ENCODE peak calls at places on chromosomes 6 and 20, in seven cellular contexts. Y is SK-N-SH, W is HepG2, V is GM12891, A is H1, N is GM12878, T is K562. B is an unnamed sample.

GRCh38 chr20:32282461-32282860 is 5.0 kb downstream of the KIF3B start:
- DNase-seq in Y (no peak), W (no peak), V (no peak), A (no peak), N (no peak), T (no peak), B (no peak)

GRCh38 chr6:77813090-77813489 is 160.3 kb downstream of the MEI4 start:
- DNase-seq in Y (no peak), W (no peak), V (no peak), A (no peak), N (no peak), T (no peak), B (no peak)

GRCh38 chr6:129920103-129920798 is 59.1 kb upstream of the TMEM244 start:
- DNase-seq in Y (no peak), W (no peak), V (no peak), A (no peak), N (no peak), T (peak), B (no peak)

GRCh38 chr6:85348643-85349042 is 101.2 kb upstream of the NT5E start:
- DNase-seq in Y (no peak), W (no peak), V (no peak), A (no peak), N (no peak), T (no peak), B (no peak)

GRCh38 chr6:93164781-93165180 is 254.6 kb downstream of the EPHA7 start:
- DNase-seq in Y (no peak), W (no peak), V (no peak), A (no peak), N (no peak), T (no peak), B (no peak)

GRCh38 chr20:63314566-63315239 is 21.7 kb downstream of the COL20A1 start:
- DNase-seq in Y (no peak), W (no peak), V (no peak), A (no peak), N (no peak), T (no peak), B (no peak)

GRCh38 chr6:163170294-163170883 is 244.1 kb upstream of the QKI start:
- DNase-seq in Y (peak), W (no peak), V (peak), A (no peak), N (no peak), T (peak), B (no peak)

GRCh38 chr6:3290501-3291211 is 31.9 kb downstream of the PSMG4 start:
- DNase-seq in Y (no peak), W (no peak), V (no peak), A (no peak), N (no peak), T (no peak), B (no peak)

GRCh38 chr20:1807394-1807793 is 87.8 kb upstream of the SIRPA start:
- DNase-seq in Y (peak), W (no peak), V (no peak), A (no peak), N (no peak), T (no peak), B (no peak)

GRCh38 chr6:22877946-22878705 is 308.8 kb downstream of the HDGFL1 start:
- DNase-seq in Y (no peak), W (no peak), V (no peak), A (peak), N (no peak), T (no peak), B (no peak)

GRCh38 chr6:35477028-35477427 is 8.8 kb downstream of the RPL10A start:
- DNase-seq in Y (no peak), W (peak), V (no peak), A (no peak), N (no peak), T (no peak), B (no peak)

GRCh38 chr6:84455630-84456029 is 228.2 kb upstream of the CEP162 start:
- DNase-seq in Y (no peak), W (no peak), V (no peak), A (no peak), N (no peak), T (no peak), B (no peak)

GRCh38 chr20:57203204-57203603 is 63.2 kb downstream of the BMP7 start:
- DNase-seq in Y (no peak), W (no peak), V (no peak), A (no peak), N (no peak), T (no peak), B (no peak)

GRCh38 chr20:55974491-55975202 is 30.7 kb downstream of the CBLN4 start:
- DNase-seq in Y (no peak), W (no peak), V (no peak), A (no peak), N (no peak), T (no peak), B (no peak)

GRCh38 chr6:143556529-143556928 is 45.0 kb upstream of the FUCA2 start:
- DNase-seq in Y (no peak), W (no peak), V (no peak), A (no peak), N (no peak), T (no peak), B (no peak)

GRCh38 chr6:150343434-150343833 is 25.4 kb upstream of the IYD start:
- DNase-seq in Y (no peak), W (no peak), V (no peak), A (no peak), N (no peak), T (no peak), B (no peak)

GRCh38 chr6:96542702-96543101 is 20.2 kb upstream of the FHL5 start:
- DNase-seq in Y (no peak), W (no peak), V (no peak), A (no peak), N (no peak), T (peak), B (no peak)

GRCh38 chr20:58310291-58310782 is 822 bp downstream of the RAB22A start:
- DNase-seq in Y (no peak), W (peak), V (no peak), A (no peak), N (no peak), T (no peak), B (no peak)

GRCh38 chr6:21748343-21749063 is 155.0 kb downstream of the SOX4 start:
- DNase-seq in Y (no peak), W (no peak), V (no peak), A (no peak), N (no peak), T (no peak), B (no peak)

GRCh38 chr6:150331344-150331743 is 37.5 kb upstream of the IYD start:
- DNase-seq in Y (no peak), W (no peak), V (no peak), A (no peak), N (no peak), T (no peak), B (no peak)

GRCh38 chr20:43959079-43959919 is 44.6 kb downstream of the TOX2 start:
- DNase-seq in Y (no peak), W (peak), V (no peak), A (no peak), N (no peak), T (no peak), B (no peak)

GRCh38 chr6:147507162-147508072 is 1.1 kb upstream of the SAMD5 start:
- DNase-seq in Y (peak), W (no peak), V (no peak), A (no peak), N (no peak), T (no peak), B (peak)

GRCh38 chr6:52065621-52066020 is 21.8 kb downstream of the PKHD1 start:
- DNase-seq in Y (no peak), W (peak), V (no peak), A (no peak), N (no peak), T (no peak), B (no peak)

GRCh38 chr6:157036245-157036681 is 259.1 kb downstream of the ARID1B start:
- DNase-seq in Y (no peak), W (no peak), V (no peak), A (no peak), N (no peak), T (peak), B (no peak)

GRCh38 chr6:43287717-43288679 is 10.1 kb upstream of the SLC22A7 start:
- DNase-seq in Y (no peak), W (no peak), V (no peak), A (no peak), N (no peak), T (no peak), B (no peak)

GRCh38 chr6:143238306-143238705 is 177.6 kb downstream of the AIG1 start:
- DNase-seq in Y (no peak), W (no peak), V (no peak), A (no peak), N (no peak), T (peak), B (no peak)

GRCh38 chr20:19336601-19337000 is 124.2 kb downstream of the SLC24A3 start:
- DNase-seq in Y (no peak), W (no peak), V (no peak), A (no peak), N (no peak), T (no peak), B (no peak)
- TF ChIP-seq TAF1 in Y (no peak), W (no peak), V (no peak), A (no peak), N (no peak), T (no peak), B (no peak)

DNA sequence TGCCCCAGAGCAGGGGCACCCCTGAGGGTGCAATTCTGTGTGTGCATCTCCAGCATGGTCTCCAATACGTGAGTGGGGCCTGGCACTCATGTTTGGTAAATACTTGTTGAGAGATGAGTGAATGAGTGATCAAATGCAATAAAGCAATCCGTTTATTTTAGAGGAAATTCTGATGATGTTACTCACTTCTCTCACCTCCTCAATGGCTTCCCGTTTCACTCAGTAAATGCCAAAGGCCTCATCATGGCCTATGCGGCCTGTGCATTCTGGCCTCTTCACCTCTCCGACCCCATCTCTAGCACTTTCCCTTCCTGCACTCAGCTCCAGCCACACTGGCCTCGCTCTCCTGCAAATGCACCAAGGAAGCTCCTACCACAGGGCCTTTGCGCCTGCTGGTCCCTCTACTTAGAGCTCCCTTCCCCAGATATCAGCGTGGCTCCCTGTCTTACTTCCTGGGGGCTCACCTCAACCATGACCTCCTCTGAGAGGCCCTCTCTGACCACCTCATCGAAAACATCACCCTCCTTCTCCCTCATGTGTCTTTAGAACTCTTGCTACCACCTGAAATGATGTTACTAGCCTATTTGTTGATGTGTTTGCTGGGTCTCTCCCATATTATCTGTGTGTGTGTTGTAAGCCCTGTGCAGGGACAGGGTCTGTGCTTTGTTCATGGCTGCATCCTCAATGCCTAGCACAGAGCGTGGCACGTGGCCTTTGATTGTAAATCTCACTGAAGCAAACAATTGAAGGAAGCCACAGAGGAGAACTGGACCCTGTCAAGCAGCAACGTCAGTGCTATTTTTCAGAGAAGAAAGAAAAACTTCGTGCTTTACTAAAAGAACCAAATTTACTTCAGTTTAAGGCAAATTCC is 42.6 kb downstream of the RAB44 start:
- DNase-seq in Y (no peak), W (no peak), V (no peak), A (no peak), N (no peak), T (no peak), B (no peak)
- TF ChIP-seq POLR2AphosphoS5 in Y (no peak), W (no peak), V (no peak), A (no peak), N (no peak), T (no peak), B (no peak)

GRCh38 chr6:27667016-27667415 is 194.1 kb upstream of the ZNF184 start:
- DNase-seq in Y (no peak), W (no peak), V (no peak), A (no peak), N (no peak), T (peak), B (no peak)

GRCh38 chr6:27669798-27670301 is 196.9 kb upstream of the ZNF184 start:
- DNase-seq in Y (no peak), W (no peak), V (no peak), A (no peak), N (no peak), T (peak), B (no peak)

GRCh38 chr6:27667651-27668441 is 194.9 kb upstream of the ZNF184 start:
- DNase-seq in Y (no peak), W (no peak), V (no peak), A (no peak), N (no peak), T (peak), B (no peak)

GRCh38 chr6:27669278-27669797 is 196.4 kb upstream of the ZNF184 start:
- DNase-seq in Y (no peak), W (no peak), V (no peak), A (no peak), N (no peak), T (peak), B (no peak)

DNA sequence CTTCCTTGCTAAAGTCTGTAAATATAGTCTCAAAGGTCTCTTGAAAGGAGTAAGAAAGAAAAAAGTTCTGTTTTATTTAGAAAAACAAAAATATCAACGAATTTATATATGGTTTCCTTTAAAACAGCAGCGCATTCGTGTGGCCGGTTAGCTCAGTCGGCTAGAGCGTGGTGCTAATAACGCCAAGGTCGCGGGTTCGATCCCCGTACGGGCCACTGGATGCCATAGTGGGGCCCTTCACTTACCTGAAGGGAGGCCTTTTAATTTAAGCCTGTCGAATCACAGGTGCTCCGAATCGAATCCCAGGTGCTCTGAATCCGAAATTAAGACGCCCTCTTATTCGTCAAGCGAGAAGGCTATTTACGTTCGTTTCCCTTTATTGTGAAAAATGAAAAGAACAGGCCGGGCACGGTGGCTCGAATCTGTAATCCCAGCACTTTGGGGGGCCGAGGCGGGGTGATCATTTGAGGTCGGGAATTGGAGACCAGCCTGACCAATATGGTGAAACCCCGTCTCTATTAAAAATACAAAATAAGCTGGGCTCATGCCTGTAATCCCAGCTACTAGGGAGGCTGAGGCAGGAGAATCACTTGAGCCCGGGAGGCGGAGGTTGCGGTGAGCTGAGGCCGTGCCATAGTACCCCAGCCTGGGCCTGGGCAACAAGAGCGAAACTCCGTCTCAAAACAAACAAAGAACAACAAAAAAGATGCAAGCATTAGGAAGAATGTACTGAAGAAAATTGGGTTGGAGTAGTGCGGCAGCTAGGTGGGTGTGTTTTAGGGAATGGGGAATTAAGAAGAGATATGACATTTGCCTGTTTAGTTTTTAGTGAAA is 195.8 kb upstream of the ZNF184 start:
- DNase-seq in Y (peak), W (peak), V (no peak), A (peak), N (no peak), T (peak), B (no peak)
- TF ChIP-seq TAF1 in Y (no peak), W (no peak), V (no peak), A (no peak), N (no peak), T (no peak), B (no peak)

GRCh38 chr20:23120936-23121765 is 35.0 kb upstream of the CD93 start:
- DNase-seq in Y (no peak), W (no peak), V (no peak), A (no peak), N (no peak), T (peak), B (no peak)

GRCh38 chr20:23118144-23118543 is 32.0 kb upstream of the CD93 start:
- DNase-seq in Y (no peak), W (no peak), V (no peak), A (no peak), N (no peak), T (no peak), B (peak)

GRCh38 chr20:23118766-23119165 is 32.6 kb upstream of the CD93 start:
- DNase-seq in Y (no peak), W (no peak), V (no peak), A (no peak), N (no peak), T (no peak), B (no peak)

GRCh38 chr20:23120261-23120660 is 34.1 kb upstream of the CD93 start:
- DNase-seq in Y (no peak), W (no peak), V (no peak), A (no peak), N (no peak), T (no peak), B (no peak)

GRCh38 chr20:23119456-23120216 is 33.5 kb upstream of the CD93 start:
- DNase-seq in Y (no peak), W (no peak), V (no peak), A (no peak), N (no peak), T (no peak), B (no peak)
- TF ChIP-seq POLR2AphosphoS5 in Y (no peak), W (no peak), V (no peak), A (no peak), N (no peak), T (no peak), B (no peak)

GRCh38 chr6:138948780-138949179 is 39.3 kb downstream of the REPS1 start:
- DNase-seq in Y (no peak), W (no peak), V (no peak), A (no peak), N (no peak), T (no peak), B (no peak)

GRCh38 chr6:138943089-138943625 is 44.9 kb downstream of the REPS1 start:
- DNase-seq in Y (no peak), W (no peak), V (no peak), A (no peak), N (no peak), T (no peak), B (no peak)

GRCh38 chr6:138948028-138948427 is 40.0 kb downstream of the REPS1 start:
- DNase-seq in Y (no peak), W (no peak), V (no peak), A (no peak), N (no peak), T (no peak), B (no peak)

GRCh38 chr6:138944412-138944811 is 43.6 kb downstream of the REPS1 start:
- DNase-seq in Y (no peak), W (no peak), V (no peak), A (no peak), N (no peak), T (peak), B (no peak)

DNA sequence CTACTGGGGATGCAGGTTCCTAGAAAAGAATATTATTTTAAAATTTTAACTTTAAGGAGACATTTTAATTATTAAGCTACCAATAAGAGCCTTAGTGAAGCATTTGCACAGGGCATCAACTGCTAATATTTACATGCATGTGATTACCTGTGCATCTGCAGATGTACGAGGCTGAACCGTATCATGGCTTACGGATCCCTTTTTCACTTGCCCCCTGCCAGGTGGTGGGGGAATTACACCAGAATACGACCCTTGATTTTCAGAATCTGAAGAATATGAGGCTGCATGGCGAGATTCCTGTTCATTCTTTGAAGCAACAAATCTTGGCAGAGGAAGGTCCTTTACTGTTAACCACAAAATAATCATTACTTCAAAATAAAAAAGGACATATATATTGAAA is 42.7 kb downstream of the REPS1 start:
- DNase-seq in Y (peak), W (peak), V (no peak), A (no peak), N (no peak), T (peak), B (no peak)
- TF ChIP-seq TAF1 in Y (no peak), W (no peak), V (no peak), A (no peak), N (no peak), T (no peak), B (no peak)